ENCODE peak calls at places on chromosomes 1 and 21, in six cellular contexts. G is H1, Z is H9, E is IMR-90, U is trophoblast cell, D is mesenchymal stem cell. P is an unnamed sample.
A peak's percentile ranks its signal among the peaks of the same experiment; 100 is the strongest.

GRCh38 chr1:151130837-151131586 is 15.4 kb downstream of the SEMA6C start:
- DNase-seq in D (peak; percentile 79), U (peak; percentile 59), Z (peak; percentile 97), G (peak; percentile 87), E (peak; percentile 32), P (peak; percentile 85)

GRCh38 chr1:156664046-156664948 is 12.9 kb downstream of the NES start:
- DNase-seq in D (peak; percentile 74), G (no peak), U (no peak), Z (peak; percentile 61), E (peak; percentile 58), P (no peak)

GRCh38 chr1:153677718-153678518 is 570 bp upstream of the NPR1 start:
- DNase-seq in U (no peak), E (peak; percentile 45), G (no peak), Z (peak; percentile 77), D (peak; percentile 51), P (no peak)

GRCh38 chr1:29854700-29855276 is 618.5 kb downstream of the PTPRU start:
- DNase-seq in U (no peak), G (no peak), E (no peak), D (no peak), Z (no peak), P (no peak)

GRCh38 chr1:66685265-66685664 is 67.0 kb upstream of the DYNLT5 start:
- DNase-seq in Z (no peak), D (no peak), G (no peak), U (no peak), E (no peak), P (no peak)

GRCh38 chr1:53188099-53188498 is 8.5 kb upstream of the CPT2 start:
- DNase-seq in Z (no peak), U (no peak), E (peak; percentile 55), D (no peak), G (no peak), P (no peak)

GRCh38 chr1:167935252-167936067 is 1.0 kb upstream of the DCAF6 start:
- DNase-seq in G (no peak), E (peak; percentile 36), Z (no peak), U (peak; percentile 47), D (peak; percentile 62), P (no peak)

GRCh38 chr1:35433714-35434113 is 123.5 kb downstream of the KIAA0319L start:
- DNase-seq in G (no peak), Z (no peak), E (no peak), D (no peak), U (no peak), P (no peak)

GRCh38 chr1:167627865-167628641 is 2.0 kb upstream of the RCSD1 start:
- DNase-seq in U (no peak), E (no peak), D (no peak), G (no peak), Z (no peak), P (no peak)

GRCh38 chr1:165793951-165794350 is 25.3 kb upstream of the TMCO1 start:
- DNase-seq in E (peak; percentile 20), D (no peak), Z (no peak), G (no peak), U (no peak), P (no peak)

GRCh38 chr21:46172863-46173528 is 11.3 kb downstream of the SPATC1L start:
- DNase-seq in U (no peak), E (no peak), D (no peak), G (no peak), Z (no peak), P (no peak)

GRCh38 chr1:8144318-8144717 is 118.2 kb upstream of the ERRFI1 start:
- DNase-seq in Z (no peak), E (no peak), U (no peak), G (no peak), D (no peak), P (no peak)

GRCh38 chr1:94327001-94327685 is 89.8 kb upstream of the ARHGAP29 start:
- DNase-seq in G (peak; percentile 58), Z (peak; percentile 88), D (peak; percentile 48), U (no peak), E (peak; percentile 41), P (peak; percentile 31)
- H2BK5ac ChIP-seq in G (no peak overlapping the region), Z (no peak overlapping the region), D (peak overlapping the region; percentile 97), U (peak overlapping the region; percentile 78), E (peak overlapping the region; percentile 98), P (no peak overlapping the region)

DNA sequence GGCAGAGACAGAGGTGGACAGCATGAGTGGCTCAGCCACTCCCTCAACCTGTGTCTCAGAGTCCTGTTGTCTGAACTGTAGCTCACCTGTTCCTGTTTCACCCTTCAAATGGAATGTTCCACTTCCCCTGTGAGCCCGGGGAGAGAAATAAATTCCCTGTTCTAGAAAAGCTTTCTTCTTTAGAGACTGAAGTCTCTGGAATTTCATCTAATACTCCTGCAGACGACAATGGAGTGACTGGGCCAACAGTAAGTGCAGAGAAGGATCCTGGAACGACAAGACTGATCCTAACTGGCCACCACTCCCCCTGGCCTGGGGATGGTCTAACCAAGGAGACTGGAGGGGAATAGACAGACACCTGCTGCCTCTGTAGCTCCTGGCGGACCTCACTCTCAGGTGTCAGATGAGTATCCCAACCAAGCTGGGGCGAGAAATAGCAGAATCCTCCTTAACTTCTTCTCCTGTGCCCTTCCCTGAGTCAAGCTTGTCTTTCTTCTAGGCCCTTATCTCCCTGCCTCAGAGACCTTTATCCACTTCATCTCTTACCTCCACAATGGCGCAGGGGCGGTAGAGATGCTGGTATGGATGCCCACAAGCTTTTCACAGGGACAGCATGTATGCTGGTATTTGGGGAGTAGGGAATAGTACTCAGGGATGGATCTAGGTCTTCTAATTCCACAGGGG is 45.4 kb downstream of the PLEKHA6 start:
- DNase-seq in Z (peak; percentile 39), G (no peak), D (no peak), E (no peak), U (peak; percentile 84), P (no peak)
- H4K91ac ChIP-seq in Z (no peak overlapping the region), G (no peak overlapping the region), D (peak overlapping the region; percentile 31), E (peak overlapping the region; percentile 65), U (peak overlapping the region; percentile 65), P (no peak overlapping the region)

GRCh38 chr1:54476231-54477109 is 70.3 kb upstream of the SSBP3 start:
- DNase-seq in D (peak; percentile 91), E (no peak), U (no peak), Z (no peak), G (no peak), P (no peak)
- H2BK5ac ChIP-seq in D (no peak overlapping the region), E (no peak overlapping the region), U (no peak overlapping the region), Z (no peak overlapping the region), G (peak overlapping the region; percentile 88), P (peak overlapping the region; percentile 88)

DNA sequence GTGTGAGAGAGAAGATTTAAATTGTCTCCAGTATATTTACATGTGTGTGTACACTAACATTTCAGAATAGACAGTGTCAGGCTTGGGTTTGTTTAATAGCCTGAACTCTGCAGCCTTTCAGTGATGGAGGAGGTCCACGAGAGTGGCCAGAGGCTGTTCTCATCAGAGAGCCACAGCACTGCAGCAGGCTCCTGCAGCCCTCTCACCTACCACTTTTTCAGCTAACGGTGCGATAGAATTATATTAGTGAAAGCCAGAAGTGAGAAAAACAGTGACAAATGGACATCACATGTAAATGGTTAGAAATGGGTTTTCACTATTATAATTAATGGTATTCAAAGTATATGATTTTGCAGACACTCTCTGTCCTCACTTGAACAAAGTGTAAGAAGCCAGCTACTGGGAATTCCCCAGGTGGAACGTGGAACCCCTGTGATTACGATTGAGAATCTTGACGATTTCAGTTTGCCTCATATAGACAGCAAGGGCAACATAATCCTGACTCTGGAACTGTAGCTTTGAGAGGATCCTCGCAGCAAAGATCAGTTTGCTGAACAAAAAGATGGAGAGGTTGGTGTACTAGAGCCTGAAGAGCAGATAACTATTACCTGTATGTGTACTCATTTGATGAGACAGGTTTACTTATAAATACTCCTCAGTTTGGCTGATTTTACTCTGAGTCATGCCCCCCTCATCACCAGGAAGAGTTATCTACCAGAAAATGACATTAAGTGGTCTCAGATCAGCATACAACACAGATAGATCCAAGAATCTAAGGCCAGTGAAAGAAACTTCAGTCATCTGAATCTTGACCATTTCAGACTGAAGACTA is 31.4 kb downstream of the IFI16 start:
- DNase-seq in G (no peak), Z (no peak), D (no peak), E (no peak), U (no peak), P (no peak)
- H4K91ac ChIP-seq in G (no peak overlapping the region), Z (no peak overlapping the region), D (no peak overlapping the region), E (peak overlapping the region; percentile 17), U (no peak overlapping the region), P (no peak overlapping the region)

GRCh38 chr1:234231893-234232276 is 141.4 kb upstream of the COA6 start:
- DNase-seq in E (no peak), U (no peak), G (no peak), D (no peak), Z (no peak), P (no peak)

GRCh38 chr1:234231061-234231892 is 142.0 kb upstream of the COA6 start:
- DNase-seq in Z (peak; percentile 86), U (peak; percentile 43), D (no peak), G (no peak), E (no peak), P (no peak)

GRCh38 chr1:234226819-234227165 is 146.5 kb upstream of the COA6 start:
- DNase-seq in G (no peak), E (no peak), Z (no peak), U (no peak), D (no peak), P (no peak)

GRCh38 chr1:234229676-234230075 is 143.6 kb upstream of the COA6 start:
- DNase-seq in Z (no peak), G (no peak), D (no peak), U (no peak), E (no peak), P (no peak)

GRCh38 chr1:234230414-234230862 is 142.8 kb upstream of the COA6 start:
- DNase-seq in U (no peak), D (no peak), E (no peak), Z (no peak), G (no peak), P (no peak)
- H2BK5ac ChIP-seq in U (no peak overlapping the region), D (no peak overlapping the region), E (no peak overlapping the region), Z (no peak overlapping the region), G (no peak overlapping the region), P (no peak overlapping the region)

DNA sequence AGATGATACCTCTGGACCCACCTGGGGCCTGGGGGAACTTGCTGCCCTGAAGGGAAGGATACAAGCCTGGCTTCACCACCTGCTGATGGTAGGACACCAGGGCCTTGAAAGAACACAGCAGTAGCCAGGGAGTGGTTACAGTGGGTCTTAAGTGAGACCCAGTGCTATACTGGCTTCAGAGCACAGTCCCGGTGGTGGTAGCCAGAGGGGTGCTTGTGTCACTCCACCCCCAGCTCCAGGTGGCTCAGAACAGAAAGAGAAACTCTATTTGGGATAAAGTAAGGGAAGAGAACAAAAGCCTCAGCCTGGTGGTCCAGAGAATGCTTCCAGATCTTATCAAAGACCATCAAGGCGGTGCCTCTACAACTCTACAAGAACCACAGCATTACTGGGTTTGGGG is 37.2 kb downstream of the VAV3 start:
- DNase-seq in G (no peak), Z (no peak), U (no peak), D (no peak), E (no peak), P (no peak)
- H4K91ac ChIP-seq in G (no peak overlapping the region), Z (no peak overlapping the region), U (no peak overlapping the region), D (no peak overlapping the region), E (no peak overlapping the region), P (no peak overlapping the region)

DNA sequence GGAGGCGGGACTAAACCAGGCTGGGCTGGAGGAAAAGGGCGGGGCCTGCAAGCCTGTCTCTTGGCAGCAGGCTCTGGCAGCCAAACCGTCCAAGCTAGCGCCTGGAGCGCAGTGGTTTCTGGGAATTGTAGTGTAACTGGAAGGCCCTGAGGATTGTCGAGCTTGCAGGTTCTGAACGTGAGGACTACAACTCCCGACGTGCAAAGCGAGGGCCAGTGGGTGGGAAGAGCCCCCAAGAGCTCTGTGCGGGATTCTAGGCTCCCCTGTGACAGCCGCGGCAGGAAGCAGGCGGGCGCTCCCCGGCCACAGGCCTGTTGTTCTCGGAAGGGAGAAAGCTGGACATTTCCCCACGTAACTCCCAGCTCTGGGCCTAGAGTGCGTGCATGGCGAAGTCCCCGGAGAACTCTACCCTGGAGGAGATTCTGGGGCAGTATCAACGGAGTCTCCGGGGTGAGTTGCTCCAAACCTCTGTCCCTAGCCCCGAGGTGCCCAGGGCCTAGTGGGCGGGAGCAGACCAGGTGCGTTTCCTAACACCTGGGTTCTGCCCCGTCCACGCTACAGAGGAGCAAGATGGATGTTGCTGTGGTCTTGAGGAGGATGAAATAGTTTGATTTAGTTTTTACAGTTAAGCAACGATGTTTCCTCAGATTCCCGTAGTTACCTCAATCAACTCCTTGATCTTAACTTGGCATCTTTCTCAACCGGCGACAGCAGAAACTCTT is at the start of gene SDCCAG8:
- DNase-seq in G (peak; percentile 99), U (peak; percentile 100), E (peak; percentile 100), Z (peak; percentile 100), D (peak; percentile 100), P (peak; percentile 99)
- H2BK5ac ChIP-seq in G (peak within 1 kb of the TSS; percentile 84), U (peak within 1 kb of the TSS; percentile 91), E (peak within 1 kb of the TSS; percentile 92), Z (no peak within 1 kb of the TSS), D (peak within 1 kb of the TSS; percentile 98), P (peak within 1 kb of the TSS; percentile 98)

P was measured in neuronal stem cell.